ENCODE peak calls at places on chromosomes 16 and 17, in five cellular contexts. One of them, this sample, is unnamed.
A peak's percentile ranks its signal among the peaks of the same experiment; 100 is the strongest.

GRCh38 chr16:18931756-18932155 is 5.5 kb upstream of the SMG1 start:
- DNase-seq in A549: no peak
- DNase-seq in heart left ventricle: peak; percentile 69
- DNase-seq in tibial nerve: no peak
- DNase-seq in lower lobe of right lung: no peak
- DNase-seq in this sample: no peak

GRCh38 chr17:58338907-58339774 is 10.5 kb upstream of the TSPOAP1 start:
- DNase-seq in lower lobe of right lung: peak; percentile 81
- DNase-seq in heart left ventricle: peak; percentile 46
- DNase-seq in A549: no peak
- DNase-seq in tibial nerve: no peak
- DNase-seq in this sample: no peak

GRCh38 chr17:81048827-81049371 is 13.9 kb downstream of the BAIAP2 start:
- DNase-seq in A549: no peak
- DNase-seq in tibial nerve: no peak
- DNase-seq in lower lobe of right lung: no peak
- DNase-seq in heart left ventricle: no peak
- DNase-seq in this sample: no peak

GRCh38 chr17:50853015-50853615 is 13.0 kb downstream of the TOB1 start:
- DNase-seq in lower lobe of right lung: no peak
- DNase-seq in heart left ventricle: no peak
- DNase-seq in tibial nerve: no peak
- DNase-seq in A549: no peak
- DNase-seq in this sample: peak; percentile 80

GRCh38 chr17:44878627-44879221 is 20.5 kb downstream of the EFTUD2 start:
- DNase-seq in tibial nerve: peak; percentile 38
- DNase-seq in A549: peak; percentile 45
- DNase-seq in lower lobe of right lung: no peak
- DNase-seq in heart left ventricle: no peak
- DNase-seq in this sample: no peak

GRCh38 chr16:77918792-77919707 is 103.3 kb upstream of the CLEC3A start:
- DNase-seq in A549: peak; percentile 4
- DNase-seq in tibial nerve: no peak
- DNase-seq in lower lobe of right lung: no peak
- DNase-seq in heart left ventricle: no peak
- DNase-seq in this sample: no peak

GRCh38 chr17:50534222-50534978 is 1.9 kb downstream of the EPN3 start:
- DNase-seq in lower lobe of right lung: peak; percentile 56
- DNase-seq in tibial nerve: no peak
- DNase-seq in A549: peak; percentile 39
- DNase-seq in heart left ventricle: no peak
- DNase-seq in this sample: peak; percentile 84

GRCh38 chr17:38604479-38605229 is 1.1 kb downstream of the SRCIN1 start:
- DNase-seq in A549: peak; percentile 48
- DNase-seq in lower lobe of right lung: no peak
- DNase-seq in tibial nerve: no peak
- DNase-seq in heart left ventricle: no peak
- DNase-seq in this sample: no peak

GRCh38 chr17:83133302-83134121 is 54.1 kb downstream of the METRNL start:
- DNase-seq in tibial nerve: no peak
- DNase-seq in heart left ventricle: peak; percentile 2
- DNase-seq in lower lobe of right lung: peak; percentile 28
- DNase-seq in A549: no peak
- DNase-seq in this sample: no peak

GRCh38 chr17:71628306-71628705 is 492.5 kb upstream of the SOX9 start:
- DNase-seq in tibial nerve: no peak
- DNase-seq in heart left ventricle: no peak
- DNase-seq in A549: no peak
- DNase-seq in lower lobe of right lung: no peak
- DNase-seq in this sample: no peak

GRCh38 chr17:3038941-3039340 is 24.5 kb downstream of the OR1D5 start:
- DNase-seq in A549: no peak
- DNase-seq in tibial nerve: peak; percentile 1
- DNase-seq in lower lobe of right lung: no peak
- DNase-seq in heart left ventricle: no peak
- DNase-seq in this sample: no peak

GRCh38 chr17:72176902-72177660 is 56.3 kb downstream of the SOX9 start:
- DNase-seq in heart left ventricle: no peak
- DNase-seq in A549: no peak
- DNase-seq in lower lobe of right lung: no peak
- DNase-seq in tibial nerve: no peak
- DNase-seq in this sample: peak; percentile 68

GRCh38 chr16:81718637-81719036 is 60.5 kb upstream of the PLCG2 start:
- DNase-seq in A549: no peak
- DNase-seq in tibial nerve: no peak
- DNase-seq in lower lobe of right lung: no peak
- DNase-seq in heart left ventricle: no peak
- DNase-seq in this sample: no peak

GRCh38 chr17:26807024-26807423 is 486.9 kb upstream of the WSB1 start:
- DNase-seq in tibial nerve: no peak
- DNase-seq in heart left ventricle: no peak
- DNase-seq in lower lobe of right lung: no peak
- DNase-seq in A549: no peak
- DNase-seq in this sample: no peak

GRCh38 chr17:5826384-5826783 is 242.1 kb upstream of the NLRP1 start:
- DNase-seq in tibial nerve: no peak
- DNase-seq in heart left ventricle: no peak
- DNase-seq in lower lobe of right lung: no peak
- DNase-seq in A549: peak; percentile 47
- DNase-seq in this sample: no peak

GRCh38 chr16:12815361-12815760 is 11.7 kb upstream of the CPPED1 start:
- DNase-seq in heart left ventricle: no peak
- DNase-seq in tibial nerve: no peak
- DNase-seq in A549: no peak
- DNase-seq in lower lobe of right lung: no peak
- DNase-seq in this sample: no peak

GRCh38 chr16:50835358-50836060 is 93.6 kb downstream of the CYLD start:
- DNase-seq in A549: no peak
- DNase-seq in heart left ventricle: no peak
- DNase-seq in tibial nerve: no peak
- DNase-seq in lower lobe of right lung: no peak
- DNase-seq in this sample: no peak

GRCh38 chr17:6574689-6575595 is 18.6 kb upstream of the PITPNM3 start:
- DNase-seq in lower lobe of right lung: peak; percentile 78
- DNase-seq in heart left ventricle: peak; percentile 50
- DNase-seq in tibial nerve: no peak
- DNase-seq in A549: no peak
- DNase-seq in this sample: no peak

GRCh38 chr17:43998552-43998951 is 5.9 kb upstream of the NAGS start:
- DNase-seq in lower lobe of right lung: peak; percentile 1
- DNase-seq in tibial nerve: no peak
- DNase-seq in A549: no peak
- DNase-seq in heart left ventricle: no peak
- DNase-seq in this sample: no peak

GRCh38 chr16:54517181-54517580 is 230.6 kb upstream of the IRX3 start:
- DNase-seq in tibial nerve: no peak
- DNase-seq in A549: no peak
- DNase-seq in heart left ventricle: no peak
- DNase-seq in lower lobe of right lung: no peak
- DNase-seq in this sample: no peak

GRCh38 chr17:81959362-81960129 is 1.4 kb downstream of the NOTUM start:
- DNase-seq in lower lobe of right lung: peak; percentile 86
- DNase-seq in A549: peak; percentile 65
- DNase-seq in tibial nerve: peak; percentile 50
- DNase-seq in heart left ventricle: peak; percentile 70
- DNase-seq in this sample: peak; percentile 60

GRCh38 chr17:76053230-76054111 is 18.8 kb downstream of the SRP68 start:
- DNase-seq in tibial nerve: no peak
- DNase-seq in A549: peak; percentile 45
- DNase-seq in lower lobe of right lung: no peak
- DNase-seq in heart left ventricle: no peak
- DNase-seq in this sample: no peak

GRCh38 chr16:48001306-48001885 is 154.4 kb downstream of the ABCC12 start:
- DNase-seq in A549: no peak
- DNase-seq in heart left ventricle: no peak
- DNase-seq in lower lobe of right lung: no peak
- DNase-seq in tibial nerve: no peak
- DNase-seq in this sample: no peak

GRCh38 chr16:648071-648785 is 937 bp upstream of the WDR90 start:
- DNase-seq in A549: peak; percentile 54
- DNase-seq in heart left ventricle: no peak
- DNase-seq in tibial nerve: no peak
- DNase-seq in lower lobe of right lung: peak; percentile 70
- DNase-seq in this sample: peak; percentile 92

GRCh38 chr17:66506641-66507040 is 204.2 kb downstream of the PRKCA start:
- DNase-seq in A549: no peak
- DNase-seq in heart left ventricle: no peak
- DNase-seq in lower lobe of right lung: no peak
- DNase-seq in tibial nerve: no peak
- DNase-seq in this sample: no peak

GRCh38 chr17:57329380-57330214 is 73.3 kb downstream of the MSI2 start:
- DNase-seq in tibial nerve: no peak
- DNase-seq in A549: no peak
- DNase-seq in heart left ventricle: peak; percentile 27
- DNase-seq in lower lobe of right lung: no peak
- DNase-seq in this sample: no peak

GRCh38 chr17:74119960-74120359 is 83.5 kb upstream of the RPL38 start:
- DNase-seq in heart left ventricle: no peak
- DNase-seq in tibial nerve: no peak
- DNase-seq in A549: no peak
- DNase-seq in lower lobe of right lung: no peak
- DNase-seq in this sample: no peak

GRCh38 chr17:72660274-72661092 is 432.0 kb downstream of the SLC39A11 start:
- DNase-seq in lower lobe of right lung: no peak
- DNase-seq in heart left ventricle: no peak
- DNase-seq in tibial nerve: no peak
- DNase-seq in A549: no peak
- DNase-seq in this sample: no peak

GRCh38 chr16:11685844-11686618 is 17.8 kb downstream of the SNN start:
- DNase-seq in heart left ventricle: no peak
- DNase-seq in tibial nerve: no peak
- DNase-seq in A549: no peak
- DNase-seq in lower lobe of right lung: no peak
- DNase-seq in this sample: no peak

GRCh38 chr16:79434771-79435170 is 165.8 kb downstream of the MAF start:
- DNase-seq in A549: no peak
- DNase-seq in lower lobe of right lung: no peak
- DNase-seq in heart left ventricle: no peak
- DNase-seq in tibial nerve: no peak
- DNase-seq in this sample: no peak

GRCh38 chr16:23286131-23286532 is 16.0 kb upstream of the SCNN1B start:
- DNase-seq in A549: no peak
- DNase-seq in tibial nerve: no peak
- DNase-seq in heart left ventricle: no peak
- DNase-seq in lower lobe of right lung: no peak
- DNase-seq in this sample: no peak

DNA sequence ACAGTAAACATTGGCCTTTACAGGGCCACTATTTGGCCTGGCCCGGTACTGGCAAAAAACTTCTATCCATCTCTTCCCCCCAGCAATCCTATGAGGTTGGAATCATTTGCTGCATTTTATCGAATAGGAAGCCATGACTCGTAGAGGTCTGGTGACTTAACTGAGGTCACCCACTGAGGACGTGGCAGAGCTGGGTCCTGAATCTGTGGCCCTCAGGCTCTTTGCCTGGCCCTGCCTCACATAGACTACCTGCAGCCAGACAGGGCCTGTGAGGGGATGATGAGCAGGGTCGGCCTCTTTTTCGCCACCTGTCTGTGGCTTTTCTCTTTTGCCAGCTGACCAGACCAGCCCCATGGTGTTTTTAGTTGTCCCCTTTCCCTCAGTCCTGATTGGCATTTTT is 1.9 kb downstream of the PPP4C start:
- DNase-seq in lower lobe of right lung: peak; percentile 14
- DNase-seq in tibial nerve: no peak
- DNase-seq in A549: no peak
- DNase-seq in heart left ventricle: no peak
- DNase-seq in this sample: no peak
- H3K27ac ChIP-seq in lower lobe of right lung: no peak overlapping the region
- H3K27ac ChIP-seq in tibial nerve: no peak overlapping the region
- H3K27ac ChIP-seq in A549: no peak overlapping the region
- H3K27ac ChIP-seq in heart left ventricle: no peak overlapping the region
- H3K27ac ChIP-seq in this sample: no peak overlapping the region

DNA sequence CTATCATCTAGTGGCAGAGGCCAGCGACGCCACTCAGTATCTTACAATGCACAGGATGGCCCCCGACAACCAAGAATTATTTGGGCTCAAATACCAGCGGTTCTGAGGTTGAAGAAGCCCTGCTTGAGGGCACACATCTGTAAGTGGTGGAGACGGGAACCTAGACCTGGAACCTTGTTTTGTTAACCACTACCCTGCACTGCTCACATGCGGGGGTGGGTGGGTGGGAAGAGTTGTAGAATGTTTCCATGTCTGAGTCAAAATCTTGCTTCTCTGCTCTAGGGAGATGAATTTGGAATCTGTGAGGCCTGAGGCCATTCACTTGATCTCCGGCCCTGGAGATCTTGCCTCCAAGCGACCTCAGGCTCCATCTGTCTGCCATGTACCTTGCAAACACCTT is 44.1 kb downstream of the ABCC1 start:
- DNase-seq in tibial nerve: no peak
- DNase-seq in lower lobe of right lung: no peak
- DNase-seq in A549: no peak
- DNase-seq in heart left ventricle: no peak
- DNase-seq in this sample: no peak
- H3K4me1 ChIP-seq in tibial nerve: peaks cover 58% of the 10 kb centered on the region
- H3K4me1 ChIP-seq in lower lobe of right lung: peaks cover 32% of the 10 kb centered on the region
- H3K4me1 ChIP-seq in A549: peaks cover 95% of the 10 kb centered on the region
- H3K4me1 ChIP-seq in heart left ventricle: peaks cover 44% of the 10 kb centered on the region
- H3K4me1 ChIP-seq in this sample: peaks cover 10% of the 10 kb centered on the region

GRCh38 chr17:61504697-61505096 is 52.5 kb downstream of the TBX4 start:
- DNase-seq in lower lobe of right lung: no peak
- DNase-seq in heart left ventricle: no peak
- DNase-seq in A549: peak; percentile 44
- DNase-seq in tibial nerve: no peak
- DNase-seq in this sample: no peak

GRCh38 chr17:61508912-61509311 is 56.7 kb downstream of the TBX4 start:
- DNase-seq in tibial nerve: no peak
- DNase-seq in lower lobe of right lung: no peak
- DNase-seq in A549: no peak
- DNase-seq in heart left ventricle: no peak
- DNase-seq in this sample: no peak

GRCh38 chr17:61505846-61506627 is 53.8 kb downstream of the TBX4 start:
- DNase-seq in A549: no peak
- DNase-seq in tibial nerve: no peak
- DNase-seq in heart left ventricle: no peak
- DNase-seq in lower lobe of right lung: no peak
- DNase-seq in this sample: no peak

GRCh38 chr17:61510237-61510636 is 58.0 kb downstream of the TBX4 start:
- DNase-seq in tibial nerve: no peak
- DNase-seq in lower lobe of right lung: no peak
- DNase-seq in A549: no peak
- DNase-seq in heart left ventricle: no peak
- DNase-seq in this sample: no peak

GRCh38 chr17:61507667-61508066 is 55.4 kb downstream of the TBX4 start:
- DNase-seq in lower lobe of right lung: no peak
- DNase-seq in tibial nerve: no peak
- DNase-seq in A549: no peak
- DNase-seq in heart left ventricle: no peak
- DNase-seq in this sample: no peak
- H3K27ac ChIP-seq in lower lobe of right lung: no peak overlapping the region
- H3K27ac ChIP-seq in tibial nerve: no peak overlapping the region
- H3K27ac ChIP-seq in A549: no peak overlapping the region
- H3K27ac ChIP-seq in heart left ventricle: no peak overlapping the region
- H3K27ac ChIP-seq in this sample: no peak overlapping the region

GRCh38 chr17:17108681-17109049 is 66.4 kb downstream of the MPRIP start:
- DNase-seq in tibial nerve: no peak
- DNase-seq in lower lobe of right lung: peak; percentile 79
- DNase-seq in heart left ventricle: no peak
- DNase-seq in A549: peak; percentile 44
- DNase-seq in this sample: peak; percentile 52
- H3K4me1 ChIP-seq in tibial nerve: peaks cover 100% of the 10 kb centered on the region
- H3K4me1 ChIP-seq in lower lobe of right lung: peaks cover 80% of the 10 kb centered on the region
- H3K4me1 ChIP-seq in heart left ventricle: peaks cover 95% of the 10 kb centered on the region
- H3K4me1 ChIP-seq in A549: peaks cover 81% of the 10 kb centered on the region
- H3K4me1 ChIP-seq in this sample: peaks cover 13% of the 10 kb centered on the region

This sample was measured in small intestine.